ENCODE peak calls at places on chromosomes 4 and X, in four cellular contexts. One of them, this sample, is unnamed.

GRCh38 chrX:2889045-2889605 is 40.0 kb downstream of the ARSD start:
- DNase-seq in amniotic epithelial cell: no peak
- DNase-seq in stimulated activated CD8-positive, alpha-beta memory T cell treated with anti-CD3 and anti-CD28 coated beads, Interleukin-4, amount 100 ng/mL, for 4 hours: no peak
- DNase-seq in stimulated activated CD4-positive, alpha-beta T cell treated with anti-CD3 and anti-CD28 coated beads, Interleukin-4, amount 100 ng/mL, for 1 hour: no peak
- DNase-seq in this sample: no peak

GRCh38 chr4:2835978-2836377 is 7.7 kb upstream of the ADD1 start:
- DNase-seq in stimulated activated CD8-positive, alpha-beta memory T cell treated with anti-CD3 and anti-CD28 coated beads, Interleukin-4, amount 100 ng/mL, for 4 hours: no peak
- DNase-seq in stimulated activated CD4-positive, alpha-beta T cell treated with anti-CD3 and anti-CD28 coated beads, Interleukin-4, amount 100 ng/mL, for 1 hour: no peak
- DNase-seq in amniotic epithelial cell: no peak
- DNase-seq in this sample: no peak

GRCh38 chr4:139515531-139515958 is 40.5 kb downstream of the SETD7 start:
- DNase-seq in stimulated activated CD8-positive, alpha-beta memory T cell treated with anti-CD3 and anti-CD28 coated beads, Interleukin-4, amount 100 ng/mL, for 4 hours: no peak
- DNase-seq in amniotic epithelial cell: no peak
- DNase-seq in stimulated activated CD4-positive, alpha-beta T cell treated with anti-CD3 and anti-CD28 coated beads, Interleukin-4, amount 100 ng/mL, for 1 hour: no peak
- DNase-seq in this sample: peak

GRCh38 chr4:39655866-39656265 is 17.2 kb upstream of the SMIM14 start:
- DNase-seq in stimulated activated CD8-positive, alpha-beta memory T cell treated with anti-CD3 and anti-CD28 coated beads, Interleukin-4, amount 100 ng/mL, for 4 hours: no peak
- DNase-seq in stimulated activated CD4-positive, alpha-beta T cell treated with anti-CD3 and anti-CD28 coated beads, Interleukin-4, amount 100 ng/mL, for 1 hour: no peak
- DNase-seq in amniotic epithelial cell: peak
- DNase-seq in this sample: no peak

GRCh38 chrX:1483843-1484637 is 31.3 kb upstream of the ASMTL start:
- DNase-seq in stimulated activated CD8-positive, alpha-beta memory T cell treated with anti-CD3 and anti-CD28 coated beads, Interleukin-4, amount 100 ng/mL, for 4 hours: no peak
- DNase-seq in amniotic epithelial cell: no peak
- DNase-seq in stimulated activated CD4-positive, alpha-beta T cell treated with anti-CD3 and anti-CD28 coated beads, Interleukin-4, amount 100 ng/mL, for 1 hour: no peak
- DNase-seq in this sample: no peak

GRCh38 chr4:57373971-57374370 is 263.8 kb upstream of the IGFBP7 start:
- DNase-seq in amniotic epithelial cell: no peak
- DNase-seq in stimulated activated CD4-positive, alpha-beta T cell treated with anti-CD3 and anti-CD28 coated beads, Interleukin-4, amount 100 ng/mL, for 1 hour: no peak
- DNase-seq in stimulated activated CD8-positive, alpha-beta memory T cell treated with anti-CD3 and anti-CD28 coated beads, Interleukin-4, amount 100 ng/mL, for 4 hours: no peak
- DNase-seq in this sample: no peak

GRCh38 chr4:158169931-158170690 is 2.7 kb downstream of the GASK1B start:
- DNase-seq in amniotic epithelial cell: peak
- DNase-seq in stimulated activated CD4-positive, alpha-beta T cell treated with anti-CD3 and anti-CD28 coated beads, Interleukin-4, amount 100 ng/mL, for 1 hour: no peak
- DNase-seq in stimulated activated CD8-positive, alpha-beta memory T cell treated with anti-CD3 and anti-CD28 coated beads, Interleukin-4, amount 100 ng/mL, for 4 hours: no peak
- DNase-seq in this sample: peak

GRCh38 chr4:101277661-101278060 is 69.7 kb downstream of the PPP3CA start:
- DNase-seq in stimulated activated CD8-positive, alpha-beta memory T cell treated with anti-CD3 and anti-CD28 coated beads, Interleukin-4, amount 100 ng/mL, for 4 hours: no peak
- DNase-seq in stimulated activated CD4-positive, alpha-beta T cell treated with anti-CD3 and anti-CD28 coated beads, Interleukin-4, amount 100 ng/mL, for 1 hour: no peak
- DNase-seq in amniotic epithelial cell: peak
- DNase-seq in this sample: peak

GRCh38 chrX:19725545-19726102 is 161.8 kb downstream of the SH3KBP1 start:
- DNase-seq in stimulated activated CD4-positive, alpha-beta T cell treated with anti-CD3 and anti-CD28 coated beads, Interleukin-4, amount 100 ng/mL, for 1 hour: peak
- DNase-seq in amniotic epithelial cell: peak
- DNase-seq in stimulated activated CD8-positive, alpha-beta memory T cell treated with anti-CD3 and anti-CD28 coated beads, Interleukin-4, amount 100 ng/mL, for 4 hours: no peak
- DNase-seq in this sample: peak

GRCh38 chr4:78517050-78517652 is 34.4 kb upstream of the ANXA3 start:
- DNase-seq in stimulated activated CD8-positive, alpha-beta memory T cell treated with anti-CD3 and anti-CD28 coated beads, Interleukin-4, amount 100 ng/mL, for 4 hours: no peak
- DNase-seq in stimulated activated CD4-positive, alpha-beta T cell treated with anti-CD3 and anti-CD28 coated beads, Interleukin-4, amount 100 ng/mL, for 1 hour: no peak
- DNase-seq in amniotic epithelial cell: peak
- DNase-seq in this sample: peak

GRCh38 chrX:27679281-27679680 is 89.1 kb downstream of the DCAF8L2 start:
- DNase-seq in stimulated activated CD8-positive, alpha-beta memory T cell treated with anti-CD3 and anti-CD28 coated beads, Interleukin-4, amount 100 ng/mL, for 4 hours: no peak
- DNase-seq in stimulated activated CD4-positive, alpha-beta T cell treated with anti-CD3 and anti-CD28 coated beads, Interleukin-4, amount 100 ng/mL, for 1 hour: no peak
- DNase-seq in amniotic epithelial cell: no peak
- DNase-seq in this sample: peak

GRCh38 chr4:10576236-10576635 is 108.3 kb downstream of the CLNK start:
- DNase-seq in stimulated activated CD4-positive, alpha-beta T cell treated with anti-CD3 and anti-CD28 coated beads, Interleukin-4, amount 100 ng/mL, for 1 hour: no peak
- DNase-seq in amniotic epithelial cell: no peak
- DNase-seq in stimulated activated CD8-positive, alpha-beta memory T cell treated with anti-CD3 and anti-CD28 coated beads, Interleukin-4, amount 100 ng/mL, for 4 hours: no peak
- DNase-seq in this sample: no peak

GRCh38 chrX:15359701-15360100 is 24.4 kb upstream of the PIGA start:
- DNase-seq in amniotic epithelial cell: no peak
- DNase-seq in stimulated activated CD8-positive, alpha-beta memory T cell treated with anti-CD3 and anti-CD28 coated beads, Interleukin-4, amount 100 ng/mL, for 4 hours: no peak
- DNase-seq in stimulated activated CD4-positive, alpha-beta T cell treated with anti-CD3 and anti-CD28 coated beads, Interleukin-4, amount 100 ng/mL, for 1 hour: no peak
- DNase-seq in this sample: no peak

GRCh38 chr4:10664408-10664807 is 20.2 kb downstream of the CLNK start:
- DNase-seq in stimulated activated CD8-positive, alpha-beta memory T cell treated with anti-CD3 and anti-CD28 coated beads, Interleukin-4, amount 100 ng/mL, for 4 hours: no peak
- DNase-seq in stimulated activated CD4-positive, alpha-beta T cell treated with anti-CD3 and anti-CD28 coated beads, Interleukin-4, amount 100 ng/mL, for 1 hour: no peak
- DNase-seq in amniotic epithelial cell: peak
- DNase-seq in this sample: peak

GRCh38 chr4:81913427-81913878 is 441.7 kb upstream of the RASGEF1B start:
- DNase-seq in stimulated activated CD8-positive, alpha-beta memory T cell treated with anti-CD3 and anti-CD28 coated beads, Interleukin-4, amount 100 ng/mL, for 4 hours: no peak
- DNase-seq in amniotic epithelial cell: no peak
- DNase-seq in stimulated activated CD4-positive, alpha-beta T cell treated with anti-CD3 and anti-CD28 coated beads, Interleukin-4, amount 100 ng/mL, for 1 hour: peak
- DNase-seq in this sample: peak

GRCh38 chr4:25446611-25447010 is 69.5 kb downstream of the ANAPC4 start:
- DNase-seq in stimulated activated CD8-positive, alpha-beta memory T cell treated with anti-CD3 and anti-CD28 coated beads, Interleukin-4, amount 100 ng/mL, for 4 hours: no peak
- DNase-seq in stimulated activated CD4-positive, alpha-beta T cell treated with anti-CD3 and anti-CD28 coated beads, Interleukin-4, amount 100 ng/mL, for 1 hour: no peak
- DNase-seq in amniotic epithelial cell: no peak
- DNase-seq in this sample: no peak

GRCh38 chr4:108527729-108528128 is 92.6 kb upstream of the RPL34 start:
- DNase-seq in stimulated activated CD8-positive, alpha-beta memory T cell treated with anti-CD3 and anti-CD28 coated beads, Interleukin-4, amount 100 ng/mL, for 4 hours: no peak
- DNase-seq in amniotic epithelial cell: no peak
- DNase-seq in stimulated activated CD4-positive, alpha-beta T cell treated with anti-CD3 and anti-CD28 coated beads, Interleukin-4, amount 100 ng/mL, for 1 hour: no peak
- DNase-seq in this sample: no peak

GRCh38 chr4:178293601-178294000 is 851.4 kb upstream of the AGA start:
- DNase-seq in stimulated activated CD8-positive, alpha-beta memory T cell treated with anti-CD3 and anti-CD28 coated beads, Interleukin-4, amount 100 ng/mL, for 4 hours: no peak
- DNase-seq in amniotic epithelial cell: no peak
- DNase-seq in stimulated activated CD4-positive, alpha-beta T cell treated with anti-CD3 and anti-CD28 coated beads, Interleukin-4, amount 100 ng/mL, for 1 hour: no peak
- DNase-seq in this sample: no peak

This sample was measured in fibroblast of pulmonary artery.